ENCODE peak calls at places on chromosomes 7 and 10, in six cellular contexts. P, G, N, O, V and D are unnamed samples.

GRCh38 chr7:119996634-119997033 is 276.3 kb upstream of the KCND2 start:
- DNase-seq in P (no peak), G (no peak), N (no peak), O (no peak), V (no peak), D (no peak)

GRCh38 chr7:90944021-90944420 is 320.2 kb upstream of the FZD1 start:
- DNase-seq in P (no peak), G (no peak), N (no peak), O (no peak), V (no peak), D (no peak)

GRCh38 chr10:1396236-1396635 is 340.1 kb downstream of the WDR37 start:
- DNase-seq in P (no peak), G (no peak), N (no peak), O (no peak), V (no peak), D (no peak)

GRCh38 chr10:47262606-47263295 is 37.2 kb upstream of the GDF10 start:
- DNase-seq in P (no peak), G (no peak), N (no peak), O (no peak), V (no peak), D (no peak)

GRCh38 chr7:128164061-128164954 is 76.8 kb upstream of the LEP start:
- DNase-seq in P (no peak), G (peak; percentile 57), N (peak; percentile 55), O (peak; percentile 87), V (peak; percentile 23), D (no peak)

GRCh38 chr7:5523052-5523711 is 99.5 kb upstream of the TNRC18 start:
- DNase-seq in P (no peak), G (no peak), N (peak; percentile 76), O (no peak), V (peak; percentile 53), D (no peak)

GRCh38 chr10:55033061-55033460 is 232.0 kb upstream of the PCDH15 start:
- DNase-seq in P (no peak), G (no peak), N (no peak), O (no peak), V (no peak), D (no peak)

GRCh38 chr10:17021661-17022060 is 108.0 kb downstream of the CUBN start:
- DNase-seq in P (no peak), G (no peak), N (no peak), O (no peak), V (no peak), D (no peak)

GRCh38 chr7:899806-900205 is 23.5 kb downstream of the GET4 start:
- DNase-seq in P (no peak), G (no peak), N (no peak), O (no peak), V (no peak), D (no peak)

GRCh38 chr7:106737202-106737562 is 76.2 kb upstream of the CCDC71L start:
- DNase-seq in P (no peak), G (no peak), N (no peak), O (peak; percentile 12), V (no peak), D (no peak)

GRCh38 chr10:77049896-77050295 is 587.7 kb downstream of the KCNMA1 start:
- DNase-seq in P (no peak), G (no peak), N (no peak), O (no peak), V (no peak), D (no peak)

GRCh38 chr10:7277874-7278273 is 133.0 kb downstream of the SFMBT2 start:
- DNase-seq in P (no peak), G (no peak), N (no peak), O (no peak), V (no peak), D (no peak)

GRCh38 chr7:106425017-106425719 is 140.4 kb upstream of the NAMPT start:
- DNase-seq in P (peak; percentile 79), G (peak; percentile 57), N (no peak), O (peak; percentile 89), V (no peak), D (no peak)

GRCh38 chr7:38881015-38881414 is 28.0 kb downstream of the VPS41 start:
- DNase-seq in P (no peak), G (no peak), N (peak; percentile 33), O (no peak), V (no peak), D (no peak)

GRCh38 chr7:116810267-116811116 is 51.9 kb upstream of the CAPZA2 start:
- DNase-seq in P (no peak), G (no peak), N (no peak), O (no peak), V (no peak), D (no peak)

GRCh38 chr10:130615463-130615862 is 479.3 kb downstream of the GLRX3 start:
- DNase-seq in P (no peak), G (no peak), N (peak; percentile 41), O (no peak), V (no peak), D (no peak)

GRCh38 chr10:132906836-132907235 is 35.5 kb downstream of the CFAP46 start:
- DNase-seq in P (peak; percentile 50), G (no peak), N (no peak), O (no peak), V (no peak), D (peak; percentile 35)

GRCh38 chr10:121063744-121064143 is 212.6 kb downstream of the WDR11 start:
- DNase-seq in P (no peak), G (no peak), N (no peak), O (no peak), V (no peak), D (no peak)

GRCh38 chr10:557792-558328 is 131.6 kb downstream of the DIP2C start:
- DNase-seq in P (no peak), G (no peak), N (no peak), O (no peak), V (no peak), D (no peak)

GRCh38 chr7:142104550-142105527 is 6.7 kb upstream of the MGAM2 start:
- DNase-seq in P (no peak), G (peak; percentile 50), N (no peak), O (peak; percentile 41), V (no peak), D (no peak)

GRCh38 chr7:108613147-108613948 is 43.7 kb downstream of the DNAJB9 start:
- DNase-seq in P (no peak), G (peak; percentile 27), N (no peak), O (peak; percentile 26), V (no peak), D (no peak)

GRCh38 chr7:32958046-32959025 is 1.1 kb downstream of the FKBP9 start:
- DNase-seq in P (peak; percentile 69), G (no peak), N (peak; percentile 39), O (peak; percentile 48), V (peak; percentile 34), D (no peak)

GRCh38 chr10:69958232-69958902 is 94.3 kb upstream of the MACROH2A2 start:
- DNase-seq in P (no peak), G (peak; percentile 82), N (peak; percentile 59), O (peak; percentile 67), V (peak; percentile 12), D (no peak)

GRCh38 chr7:138257459-138258193 is 181.4 kb downstream of the AKR1D1 start:
- DNase-seq in P (no peak), G (no peak), N (no peak), O (no peak), V (no peak), D (no peak)

GRCh38 chr7:138249975-138250374 is 173.7 kb downstream of the AKR1D1 start:
- DNase-seq in P (no peak), G (no peak), N (no peak), O (no peak), V (no peak), D (no peak)

GRCh38 chr7:138258194-138258554 is 181.9 kb downstream of the AKR1D1 start:
- DNase-seq in P (no peak), G (no peak), N (no peak), O (no peak), V (no peak), D (no peak)

GRCh38 chr7:138259675-138260074 is 183.4 kb downstream of the AKR1D1 start:
- DNase-seq in P (no peak), G (no peak), N (no peak), O (no peak), V (no peak), D (no peak)

GRCh38 chr7:138254444-138254843 is 178.2 kb downstream of the AKR1D1 start:
- DNase-seq in P (no peak), G (no peak), N (no peak), O (no peak), V (no peak), D (no peak)
- H3K27ac ChIP-seq in P (no peak overlapping the region), G (no peak overlapping the region), N (no peak overlapping the region), O (no peak overlapping the region), V (no peak overlapping the region), D (no peak overlapping the region)

DNA sequence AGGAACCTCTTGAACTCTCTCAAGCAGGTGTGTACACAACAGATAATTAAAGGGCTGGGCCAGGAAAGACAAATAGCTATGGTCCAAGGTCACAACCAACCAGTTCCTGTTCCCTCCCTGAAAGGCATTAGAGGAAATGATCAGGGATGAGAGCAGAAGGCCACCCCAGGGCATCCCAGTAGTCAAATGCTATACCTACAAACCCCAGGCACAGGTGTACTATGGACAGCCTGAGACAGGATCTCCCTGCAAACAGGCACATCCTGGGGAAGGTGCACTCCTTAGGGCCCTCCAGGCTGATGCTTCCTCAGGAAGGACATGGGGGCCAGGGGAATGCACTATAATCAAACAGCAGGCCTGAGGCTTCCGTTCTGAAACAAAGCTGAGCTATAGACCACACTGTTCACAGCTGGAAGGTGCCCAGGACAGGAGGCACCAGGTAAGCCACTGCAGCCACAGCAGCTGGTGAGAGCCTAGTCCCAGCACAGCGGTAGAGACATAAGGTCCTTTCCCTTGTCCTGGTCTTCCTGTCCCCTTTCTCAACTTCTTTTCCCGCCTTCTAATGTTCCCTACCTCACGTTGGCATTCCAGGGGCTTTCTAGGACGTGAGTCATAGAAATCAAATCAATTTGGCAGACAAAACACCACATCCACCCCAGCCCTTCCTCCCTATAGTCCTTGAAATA is 13.3 kb downstream of the PARP12 start:
- DNase-seq in P (no peak), G (no peak), N (no peak), O (no peak), V (no peak), D (no peak)
- H3K27ac ChIP-seq in P (no peak overlapping the region), G (no peak overlapping the region), N (no peak overlapping the region), O (peak overlapping the region; percentile 61), V (no peak overlapping the region), D (no peak overlapping the region)

GRCh38 chr10:56359837-56360236 is 1.2 kb downstream of the ZWINT start:
- DNase-seq in P (no peak), G (no peak), N (no peak), O (no peak), V (no peak), D (no peak)

GRCh38 chr10:56360967-56361841 is at the start of gene ZWINT:
- DNase-seq in P (peak; percentile 97), G (peak; percentile 79), N (peak; percentile 96), O (peak; percentile 90), V (peak; percentile 92), D (peak; percentile 89)

GRCh38 chr10:56357018-56357417 is 4.0 kb downstream of the ZWINT start:
- DNase-seq in P (no peak), G (no peak), N (no peak), O (no peak), V (no peak), D (no peak)

GRCh38 chr10:56360583-56360966 is 484 bp downstream of the ZWINT start:
- DNase-seq in P (no peak), G (no peak), N (no peak), O (no peak), V (no peak), D (no peak)
- H3K27ac ChIP-seq in P (no peak overlapping the region), G (peak overlapping the region; percentile 86), N (no peak overlapping the region), O (peak overlapping the region; percentile 65), V (peak overlapping the region; percentile 60), D (peak overlapping the region; percentile 68)

DNA sequence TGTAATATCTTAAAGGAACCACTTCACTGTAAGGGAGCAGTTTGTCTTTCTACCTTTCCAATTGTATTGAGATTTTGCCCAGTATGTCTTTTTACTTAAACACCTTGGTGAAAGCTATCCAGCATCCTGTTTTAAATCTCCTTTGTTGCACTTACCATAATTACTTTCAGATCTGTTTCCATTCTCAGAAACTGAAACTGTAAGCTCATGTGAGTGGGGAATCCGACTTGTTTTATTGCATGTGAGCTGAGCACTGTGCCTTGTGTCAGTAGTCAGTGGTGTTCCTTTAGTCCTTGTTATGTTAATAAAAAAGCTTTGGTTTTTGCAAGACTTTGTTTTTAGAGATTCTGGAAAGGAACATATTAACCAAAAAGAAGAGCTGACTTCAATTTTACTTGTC is 42.2 kb downstream of the BMPR1A start:
- DNase-seq in P (no peak), G (no peak), N (no peak), O (no peak), V (no peak), D (no peak)
- H3K27ac ChIP-seq in P (no peak overlapping the region), G (no peak overlapping the region), N (no peak overlapping the region), O (no peak overlapping the region), V (no peak overlapping the region), D (no peak overlapping the region)